ENCODE peak calls at places on chromosome 7, in eight cellular contexts. One of them, this sample, is unnamed.

GRCh38 chr7:107044347-107045194 is at the start of gene PRKAR2B:
- DNase-seq in mammary epithelial cell: peak; percentile 9
- DNase-seq in psoas muscle: peak; percentile 73
- DNase-seq in bronchial epithelial cell: no peak
- DNase-seq in brain microvascular endothelial cell: peak; percentile 17
- DNase-seq in tibial nerve: peak; percentile 51
- DNase-seq in heart left ventricle: peak; percentile 84
- DNase-seq in neural progenitor cell: peak; percentile 96
- DNase-seq in this sample: no peak

GRCh38 chr7:54643064-54643463 is 100.9 kb downstream of the VSTM2A start:
- DNase-seq in mammary epithelial cell: no peak
- DNase-seq in psoas muscle: no peak
- DNase-seq in bronchial epithelial cell: no peak
- DNase-seq in brain microvascular endothelial cell: no peak
- DNase-seq in tibial nerve: no peak
- DNase-seq in heart left ventricle: no peak
- DNase-seq in neural progenitor cell: no peak
- DNase-seq in this sample: no peak

GRCh38 chr7:26153246-26153822 is 1.3 kb downstream of the NFE2L3 start:
- DNase-seq in mammary epithelial cell: no peak
- DNase-seq in psoas muscle: no peak
- DNase-seq in bronchial epithelial cell: no peak
- DNase-seq in brain microvascular endothelial cell: no peak
- DNase-seq in tibial nerve: no peak
- DNase-seq in heart left ventricle: no peak
- DNase-seq in neural progenitor cell: peak; percentile 18
- DNase-seq in this sample: no peak

GRCh38 chr7:44847509-44847919 is 373 bp downstream of the H2AZ2 start:
- DNase-seq in mammary epithelial cell: peak; percentile 83
- DNase-seq in psoas muscle: peak; percentile 89
- DNase-seq in bronchial epithelial cell: peak; percentile 71
- DNase-seq in brain microvascular endothelial cell: peak; percentile 80
- DNase-seq in tibial nerve: peak; percentile 75
- DNase-seq in heart left ventricle: peak; percentile 89
- DNase-seq in neural progenitor cell: peak; percentile 94
- DNase-seq in this sample: peak; percentile 74

GRCh38 chr7:115731796-115732471 is 298.6 kb downstream of the TFEC start:
- DNase-seq in mammary epithelial cell: no peak
- DNase-seq in psoas muscle: no peak
- DNase-seq in bronchial epithelial cell: no peak
- DNase-seq in brain microvascular endothelial cell: no peak
- DNase-seq in tibial nerve: no peak
- DNase-seq in heart left ventricle: no peak
- DNase-seq in neural progenitor cell: no peak
- DNase-seq in this sample: no peak

GRCh38 chr7:106417273-106417902 is 132.6 kb upstream of the NAMPT start:
- DNase-seq in mammary epithelial cell: peak; percentile 51
- DNase-seq in psoas muscle: no peak
- DNase-seq in bronchial epithelial cell: peak; percentile 81
- DNase-seq in brain microvascular endothelial cell: no peak
- DNase-seq in tibial nerve: no peak
- DNase-seq in heart left ventricle: no peak
- DNase-seq in neural progenitor cell: no peak
- DNase-seq in this sample: no peak

GRCh38 chr7:141562036-141562435 is 10.8 kb downstream of the AGK start:
- DNase-seq in mammary epithelial cell: no peak
- DNase-seq in psoas muscle: no peak
- DNase-seq in bronchial epithelial cell: no peak
- DNase-seq in brain microvascular endothelial cell: no peak
- DNase-seq in tibial nerve: no peak
- DNase-seq in heart left ventricle: no peak
- DNase-seq in neural progenitor cell: no peak
- DNase-seq in this sample: no peak

GRCh38 chr7:33076737-33077136 is 14.2 kb upstream of the NT5C3A start:
- DNase-seq in mammary epithelial cell: peak; percentile 36
- DNase-seq in psoas muscle: no peak
- DNase-seq in bronchial epithelial cell: no peak
- DNase-seq in brain microvascular endothelial cell: no peak
- DNase-seq in tibial nerve: no peak
- DNase-seq in heart left ventricle: no peak
- DNase-seq in neural progenitor cell: no peak
- DNase-seq in this sample: no peak

GRCh38 chr7:106284516-106285050 is at the start of gene NAMPT:
- DNase-seq in mammary epithelial cell: peak; percentile 27
- DNase-seq in psoas muscle: peak; percentile 53
- DNase-seq in bronchial epithelial cell: no peak
- DNase-seq in brain microvascular endothelial cell: no peak
- DNase-seq in tibial nerve: peak; percentile 20
- DNase-seq in heart left ventricle: peak; percentile 67
- DNase-seq in neural progenitor cell: peak; percentile 80
- DNase-seq in this sample: peak; percentile 67

GRCh38 chr7:35035511-35035921 is 1.8 kb downstream of the DPY19L1 start:
- DNase-seq in mammary epithelial cell: peak; percentile 47
- DNase-seq in psoas muscle: no peak
- DNase-seq in bronchial epithelial cell: peak; percentile 59
- DNase-seq in brain microvascular endothelial cell: peak; percentile 44
- DNase-seq in tibial nerve: no peak
- DNase-seq in heart left ventricle: no peak
- DNase-seq in neural progenitor cell: peak; percentile 68
- DNase-seq in this sample: no peak

GRCh38 chr7:42691030-42691639 is 220.7 kb downstream of the C7orf25 start:
- DNase-seq in mammary epithelial cell: peak; percentile 57
- DNase-seq in psoas muscle: no peak
- DNase-seq in bronchial epithelial cell: peak; percentile 70
- DNase-seq in brain microvascular endothelial cell: peak; percentile 55
- DNase-seq in tibial nerve: no peak
- DNase-seq in heart left ventricle: no peak
- DNase-seq in neural progenitor cell: peak; percentile 79
- DNase-seq in this sample: no peak

GRCh38 chr7:134737561-134738353 is 41.7 kb upstream of the CALD1 start:
- DNase-seq in mammary epithelial cell: peak; percentile 89
- DNase-seq in psoas muscle: no peak
- DNase-seq in bronchial epithelial cell: peak; percentile 35
- DNase-seq in brain microvascular endothelial cell: peak; percentile 93
- DNase-seq in tibial nerve: no peak
- DNase-seq in heart left ventricle: no peak
- DNase-seq in neural progenitor cell: no peak
- DNase-seq in this sample: no peak

GRCh38 chr7:69105092-69105491 is 493.2 kb upstream of the AUTS2 start:
- DNase-seq in mammary epithelial cell: no peak
- DNase-seq in psoas muscle: no peak
- DNase-seq in bronchial epithelial cell: peak; percentile 93
- DNase-seq in brain microvascular endothelial cell: no peak
- DNase-seq in tibial nerve: no peak
- DNase-seq in heart left ventricle: no peak
- DNase-seq in neural progenitor cell: no peak
- DNase-seq in this sample: no peak

GRCh38 chr7:128865303-128865702 is 2.6 kb downstream of the ATP6V1F start:
- DNase-seq in mammary epithelial cell: no peak
- DNase-seq in psoas muscle: no peak
- DNase-seq in bronchial epithelial cell: no peak
- DNase-seq in brain microvascular endothelial cell: no peak
- DNase-seq in tibial nerve: no peak
- DNase-seq in heart left ventricle: no peak
- DNase-seq in neural progenitor cell: no peak
- DNase-seq in this sample: no peak

GRCh38 chr7:34066968-34067367 is 161.6 kb downstream of the BMPER start:
- DNase-seq in mammary epithelial cell: peak; percentile 34
- DNase-seq in psoas muscle: no peak
- DNase-seq in bronchial epithelial cell: peak; percentile 47
- DNase-seq in brain microvascular endothelial cell: no peak
- DNase-seq in tibial nerve: no peak
- DNase-seq in heart left ventricle: no peak
- DNase-seq in neural progenitor cell: no peak
- DNase-seq in this sample: no peak

GRCh38 chr7:91749418-91749817 is 131.1 kb downstream of the MTERF1 start:
- DNase-seq in mammary epithelial cell: no peak
- DNase-seq in psoas muscle: no peak
- DNase-seq in bronchial epithelial cell: no peak
- DNase-seq in brain microvascular endothelial cell: no peak
- DNase-seq in tibial nerve: no peak
- DNase-seq in heart left ventricle: no peak
- DNase-seq in neural progenitor cell: no peak
- DNase-seq in this sample: no peak

GRCh38 chr7:24980695-24981543 is 941 bp upstream of the OSBPL3 start:
- DNase-seq in mammary epithelial cell: peak; percentile 57
- DNase-seq in psoas muscle: peak; percentile 18
- DNase-seq in bronchial epithelial cell: peak; percentile 42
- DNase-seq in brain microvascular endothelial cell: no peak
- DNase-seq in tibial nerve: no peak
- DNase-seq in heart left ventricle: peak; percentile 21
- DNase-seq in neural progenitor cell: peak; percentile 44
- DNase-seq in this sample: no peak

GRCh38 chr7:51665045-51665785 is 348.6 kb upstream of the COBL start:
- DNase-seq in mammary epithelial cell: no peak
- DNase-seq in psoas muscle: no peak
- DNase-seq in bronchial epithelial cell: no peak
- DNase-seq in brain microvascular endothelial cell: no peak
- DNase-seq in tibial nerve: no peak
- DNase-seq in heart left ventricle: no peak
- DNase-seq in neural progenitor cell: no peak
- DNase-seq in this sample: no peak

GRCh38 chr7:36408589-36408988 is 18.9 kb downstream of the ANLN start:
- DNase-seq in mammary epithelial cell: no peak
- DNase-seq in psoas muscle: no peak
- DNase-seq in bronchial epithelial cell: peak; percentile 67
- DNase-seq in brain microvascular endothelial cell: no peak
- DNase-seq in tibial nerve: no peak
- DNase-seq in heart left ventricle: no peak
- DNase-seq in neural progenitor cell: no peak
- DNase-seq in this sample: no peak

GRCh38 chr7:66778201-66778600 is 37.7 kb downstream of the RABGEF1 start:
- DNase-seq in mammary epithelial cell: no peak
- DNase-seq in psoas muscle: no peak
- DNase-seq in bronchial epithelial cell: no peak
- DNase-seq in brain microvascular endothelial cell: peak; percentile 22
- DNase-seq in tibial nerve: no peak
- DNase-seq in heart left ventricle: no peak
- DNase-seq in neural progenitor cell: no peak
- DNase-seq in this sample: no peak

GRCh38 chr7:92809397-92810241 is 26.8 kb downstream of the CDK6 start:
- DNase-seq in mammary epithelial cell: peak; percentile 91
- DNase-seq in psoas muscle: no peak
- DNase-seq in bronchial epithelial cell: peak; percentile 92
- DNase-seq in brain microvascular endothelial cell: peak; percentile 95
- DNase-seq in tibial nerve: no peak
- DNase-seq in heart left ventricle: peak; percentile 65
- DNase-seq in neural progenitor cell: peak; percentile 21
- DNase-seq in this sample: peak; percentile 34

GRCh38 chr7:1558181-1558811 is 2.3 kb upstream of the TMEM184A start:
- DNase-seq in mammary epithelial cell: no peak
- DNase-seq in psoas muscle: peak; percentile 44
- DNase-seq in bronchial epithelial cell: no peak
- DNase-seq in brain microvascular endothelial cell: no peak
- DNase-seq in tibial nerve: no peak
- DNase-seq in heart left ventricle: no peak
- DNase-seq in neural progenitor cell: no peak
- DNase-seq in this sample: no peak
- TF ChIP-seq CTCF in mammary epithelial cell: peak; percentile 18
- TF ChIP-seq CTCF in psoas muscle: peak; percentile 54
- TF ChIP-seq CTCF in bronchial epithelial cell: peak; percentile 30
- TF ChIP-seq CTCF in brain microvascular endothelial cell: peak; percentile 54
- TF ChIP-seq CTCF in tibial nerve: peak; percentile 6
- TF ChIP-seq CTCF in heart left ventricle: peak; percentile 67
- TF ChIP-seq CTCF in neural progenitor cell: peak; percentile 7
- TF ChIP-seq CTCF in this sample: no peak

DNA sequence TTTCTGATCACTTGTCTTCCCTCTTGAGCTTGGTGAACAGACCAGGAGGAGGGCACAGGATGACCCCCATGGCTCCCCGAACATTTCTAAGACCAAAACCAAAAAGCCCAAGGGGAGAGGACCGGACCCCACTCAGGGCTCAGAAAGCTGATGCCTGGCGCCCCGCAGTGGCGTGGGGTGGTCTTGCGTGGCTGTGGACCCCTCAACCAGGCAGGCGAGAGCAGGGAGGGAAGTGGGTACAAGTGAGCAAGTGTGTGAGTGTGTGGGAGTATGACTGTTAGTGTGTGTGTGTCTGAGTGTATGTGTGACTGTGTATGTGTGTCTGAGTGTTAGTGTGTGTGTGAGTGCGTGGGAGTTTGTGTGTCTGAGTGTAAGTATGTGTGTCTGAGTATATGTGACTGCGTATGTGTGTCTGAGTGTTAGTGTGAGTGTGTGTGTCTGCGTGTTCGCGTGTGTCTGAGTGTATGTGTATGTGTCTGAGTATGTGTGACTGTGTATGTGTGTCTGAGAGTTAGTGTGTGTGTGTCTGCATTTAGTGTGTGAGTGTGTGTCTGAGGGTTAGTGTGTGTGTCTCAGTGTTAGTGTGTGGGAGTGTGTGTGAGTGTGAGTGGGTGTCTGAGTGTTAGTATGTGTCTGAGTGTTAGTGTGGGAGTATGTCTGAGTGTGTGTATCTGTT is 34.0 kb upstream of the INSIG1 start:
- DNase-seq in mammary epithelial cell: no peak
- DNase-seq in psoas muscle: no peak
- DNase-seq in bronchial epithelial cell: no peak
- DNase-seq in brain microvascular endothelial cell: no peak
- DNase-seq in tibial nerve: no peak
- DNase-seq in heart left ventricle: no peak
- DNase-seq in neural progenitor cell: no peak
- DNase-seq in this sample: no peak
- TF ChIP-seq CTCF in mammary epithelial cell: no peak
- TF ChIP-seq CTCF in psoas muscle: no peak
- TF ChIP-seq CTCF in bronchial epithelial cell: no peak
- TF ChIP-seq CTCF in brain microvascular endothelial cell: peak; percentile 31
- TF ChIP-seq CTCF in tibial nerve: no peak
- TF ChIP-seq CTCF in heart left ventricle: no peak
- TF ChIP-seq CTCF in neural progenitor cell: peak; percentile 44
- TF ChIP-seq CTCF in this sample: no peak

DNA sequence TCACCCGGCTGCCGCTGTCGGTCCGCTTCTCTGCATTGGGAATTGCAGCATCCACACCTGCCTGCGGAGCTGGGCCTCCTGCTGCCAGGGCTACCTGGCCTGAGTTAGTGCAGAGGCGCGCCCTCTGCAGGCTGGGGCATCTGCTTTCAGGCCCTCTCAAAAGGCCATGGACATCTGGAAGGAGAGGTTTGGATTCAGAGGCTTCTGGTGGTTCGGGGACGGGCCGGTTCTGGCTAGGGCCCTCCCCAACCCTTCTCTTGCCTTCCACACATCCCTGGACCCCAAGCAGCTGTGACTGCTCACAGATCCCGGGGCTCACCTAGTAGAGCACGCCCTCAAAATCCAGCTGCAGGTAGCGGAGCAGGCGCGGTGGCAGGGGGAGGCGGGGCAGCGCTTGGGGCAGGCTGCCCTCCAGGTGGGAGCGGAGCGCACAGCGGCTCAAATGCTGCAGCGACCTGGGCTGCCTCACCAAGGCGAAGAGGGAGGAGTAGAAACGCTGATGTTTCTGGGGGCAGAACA is 8.4 kb upstream of the GBX1 start:
- DNase-seq in mammary epithelial cell: no peak
- DNase-seq in psoas muscle: no peak
- DNase-seq in bronchial epithelial cell: no peak
- DNase-seq in brain microvascular endothelial cell: no peak
- DNase-seq in tibial nerve: no peak
- DNase-seq in heart left ventricle: no peak
- DNase-seq in neural progenitor cell: no peak
- DNase-seq in this sample: no peak
- TF ChIP-seq CTCF in mammary epithelial cell: peak; percentile 3
- TF ChIP-seq CTCF in psoas muscle: no peak
- TF ChIP-seq CTCF in bronchial epithelial cell: peak; percentile 4
- TF ChIP-seq CTCF in brain microvascular endothelial cell: no peak
- TF ChIP-seq CTCF in tibial nerve: no peak
- TF ChIP-seq CTCF in heart left ventricle: no peak
- TF ChIP-seq CTCF in neural progenitor cell: peak; percentile 14
- TF ChIP-seq CTCF in this sample: no peak

GRCh38 chr7:38411404-38411803 is 138.0 kb upstream of the TARP start:
- DNase-seq in mammary epithelial cell: peak; percentile 2
- DNase-seq in psoas muscle: no peak
- DNase-seq in bronchial epithelial cell: peak; percentile 23
- DNase-seq in brain microvascular endothelial cell: peak; percentile 31
- DNase-seq in tibial nerve: no peak
- DNase-seq in heart left ventricle: no peak
- DNase-seq in neural progenitor cell: peak; percentile 43
- DNase-seq in this sample: no peak
- TF ChIP-seq CTCF in mammary epithelial cell: peak; percentile 45
- TF ChIP-seq CTCF in psoas muscle: no peak
- TF ChIP-seq CTCF in bronchial epithelial cell: peak; percentile 30
- TF ChIP-seq CTCF in brain microvascular endothelial cell: peak; percentile 48
- TF ChIP-seq CTCF in tibial nerve: no peak
- TF ChIP-seq CTCF in heart left ventricle: no peak
- TF ChIP-seq CTCF in neural progenitor cell: peak; percentile 53
- TF ChIP-seq CTCF in this sample: no peak

This sample was measured in omental fat pad.